ENCODE peak calls at places on chromosome 16, in six cellular contexts. J is Right ventricle myocardium inferior, U is HTR-8/SVneo, X is lung, T is fibroblast of mammary gland, O is DMS153. D is an unnamed sample.

GRCh38 chr16:70158261-70158939 is 15.2 kb upstream of the CLEC18C start:
- DNase-seq in X (no peak), O (no peak), T (no peak), U (peak), J (no peak), D (no peak)

GRCh38 chr16:17470871-17471744 is at the start of gene XYLT1:
- DNase-seq in X (peak), T (peak), O (no peak), U (no peak), J (peak), D (no peak)

GRCh38 chr16:56121156-56121500 is 70.2 kb upstream of the GNAO1 start:
- DNase-seq in U (no peak), T (no peak), O (no peak), J (no peak), X (no peak), D (no peak)

GRCh38 chr16:1997591-1998359 is 8.0 kb downstream of the SYNGR3 start:
- DNase-seq in U (no peak), J (no peak), X (no peak), O (no peak), T (peak), D (no peak)

GRCh38 chr16:57612494-57612893 is 15.9 kb upstream of the ADGRG1 start:
- DNase-seq in X (no peak), T (no peak), J (no peak), U (no peak), O (no peak), D (no peak)

GRCh38 chr16:47847220-47847970 is 308.4 kb downstream of the ABCC12 start:
- DNase-seq in J (no peak), O (no peak), U (no peak), X (peak), T (peak), D (no peak)

GRCh38 chr16:1466968-1467521 is 7.8 kb downstream of the CLCN7 start:
- DNase-seq in J (no peak), X (no peak), O (no peak), U (no peak), T (no peak), D (no peak)

GRCh38 chr16:85206472-85207356 is 94.4 kb upstream of the CIBAR2 start:
- DNase-seq in J (peak), T (no peak), X (no peak), U (no peak), O (no peak), D (no peak)

GRCh38 chr16:50025544-50025931 is 513 bp downstream of the CNEP1R1 start:
- DNase-seq in O (no peak), U (peak), T (no peak), X (no peak), J (no peak), D (no peak)

GRCh38 chr16:53131363-53132071 is 76.7 kb downstream of the CHD9 start:
- DNase-seq in O (no peak), X (peak), T (peak), U (peak), J (peak), D (no peak)

GRCh38 chr16:58409316-58409973 is 17.2 kb downstream of the GINS3 start:
- DNase-seq in O (no peak), X (no peak), U (no peak), J (no peak), T (peak), D (no peak)

GRCh38 chr16:55735120-55735781 is 79.5 kb downstream of the SLC6A2 start:
- DNase-seq in T (peak), X (no peak), O (no peak), J (no peak), U (no peak), D (no peak)

GRCh38 chr16:19119564-19119963 is 5.8 kb downstream of the ITPRIPL2 start:
- DNase-seq in X (no peak), J (no peak), T (peak), O (no peak), U (no peak), D (no peak)

GRCh38 chr16:19829844-19830703 is 54.6 kb downstream of the GPRC5B start:
- DNase-seq in J (no peak), T (no peak), U (no peak), O (no peak), X (no peak), D (no peak)

GRCh38 chr16:54102888-54103866 is 183.4 kb downstream of the IRX3 start:
- DNase-seq in U (no peak), T (no peak), J (no peak), O (no peak), X (no peak), D (no peak)

GRCh38 chr16:81723098-81723723 is 55.9 kb upstream of the PLCG2 start:
- DNase-seq in U (peak), O (peak), X (no peak), T (peak), J (no peak), D (peak)

GRCh38 chr16:84088695-84089395 is 27.9 kb downstream of the MBTPS1 start:
- DNase-seq in J (peak), T (no peak), X (no peak), U (no peak), O (no peak), D (no peak)

GRCh38 chr16:31869511-31870201 is 4.0 kb upstream of the ZNF267 start:
- DNase-seq in O (peak), X (peak), U (peak), T (peak), J (no peak), D (peak)

GRCh38 chr16:86353934-86354333 is 156.4 kb upstream of the FOXF1 start:
- DNase-seq in T (no peak), U (no peak), O (no peak), J (no peak), X (no peak), D (no peak)

GRCh38 chr16:65644821-65645220 is 523.0 kb upstream of the CDH11 start:
- DNase-seq in J (no peak), O (no peak), X (no peak), U (no peak), T (no peak), D (no peak)

GRCh38 chr16:4922721-4923342 is 14.1 kb downstream of the PPL start:
- DNase-seq in O (no peak), J (no peak), X (no peak), U (no peak), T (no peak), D (no peak)

GRCh38 chr16:50260206-50261159 is 5.9 kb upstream of the ADCY7 start:
- DNase-seq in U (no peak), T (no peak), J (no peak), X (no peak), O (no peak), D (no peak)

GRCh38 chr16:56776562-56776961 is 46.6 kb downstream of the NUP93 start:
- DNase-seq in U (no peak), T (peak), O (no peak), X (peak), J (no peak), D (peak)

GRCh38 chr16:12617401-12617819 is 186.3 kb downstream of the CPPED1 start:
- DNase-seq in O (no peak), X (no peak), U (no peak), J (no peak), T (no peak), D (no peak)

GRCh38 chr16:58002411-58002790 is 1.2 kb downstream of the USB1 start:
- DNase-seq in X (no peak), O (no peak), T (no peak), J (no peak), U (no peak), D (no peak)

GRCh38 chr16:49858200-49859129 is 2.6 kb upstream of the ZNF423 start:
- DNase-seq in U (no peak), T (peak), O (no peak), J (peak), X (peak), D (no peak)

GRCh38 chr16:24139282-24139681 is 116.9 kb upstream of the CACNG3 start:
- DNase-seq in O (no peak), U (no peak), J (no peak), T (no peak), X (no peak), D (no peak)

GRCh38 chr16:86509759-86510464 is 415 bp upstream of the FOXF1 start:
- DNase-seq in U (peak), J (peak), X (peak), O (no peak), T (peak), D (no peak)

D was measured in NCI-H2029 treated with DMSO at 0.1 percent for 48 hours.